ENCODE peak calls at places on chromosomes 11 and 22, in five cellular contexts. V is left ventricle myocardium inferior; C is dermis microvascular lymphatic vessel endothelial cell; L is stimulated activated CD8-positive, alpha-beta memory T cell treated with anti-CD3 and anti-CD28 coated beads, Interleukin-2, amount 100 ng/mL, for 48 hours; Y is germinal center. F is an unnamed sample.

GRCh38 chr11:122199661-122200060 is 83.6 kb upstream of the BLID start:
- DNase-seq in V (no peak), C (peak; percentile 86), L (no peak), Y (no peak), F (no peak)

GRCh38 chr11:36114095-36114494 is 170.2 kb downstream of the LDLRAD3 start:
- DNase-seq in V (no peak), C (no peak), L (no peak), Y (no peak), F (no peak)

GRCh38 chr11:30811226-30811625 is 225.1 kb upstream of the MPPED2 start:
- DNase-seq in V (no peak), C (no peak), L (no peak), Y (no peak), F (no peak)

GRCh38 chr22:29037340-29037932 is 24.2 kb downstream of the C22orf31 start:
- DNase-seq in V (no peak), C (no peak), L (no peak), Y (no peak), F (no peak)

GRCh38 chr11:96227244-96227643 is 115.8 kb downstream of the MAML2 start:
- DNase-seq in V (no peak), C (no peak), L (no peak), Y (no peak), F (no peak)

GRCh38 chr22:37062657-37063381 is 11.3 kb downstream of the KCTD17 start:
- DNase-seq in V (no peak), C (no peak), L (no peak), Y (no peak), F (no peak)

GRCh38 chr11:2700415-2701211 is 819 bp upstream of the KCNQ1OT1 start:
- DNase-seq in V (peak; percentile 73), C (no peak), L (peak; percentile 42), Y (peak; percentile 42), F (peak; percentile 38)

GRCh38 chr11:46249103-46249942 is 28.1 kb upstream of the CREB3L1 start:
- DNase-seq in V (no peak), C (no peak), L (no peak), Y (no peak), F (no peak)

GRCh38 chr11:62958547-62959071 is 26.2 kb downstream of the SLC22A6 start:
- DNase-seq in V (peak; percentile 41), C (no peak), L (no peak), Y (no peak), F (no peak)